ENCODE peak calls at places on chromosomes 16 and 17, in ten cellular contexts. G is NCI-H774, B is amygdala, R is cardiac fibroblast, C is Kasumi-1, T is HS-27A, U is islet precursor cell, V is IMR-90, W is T1000, S is lower leg skin. E is an unnamed sample.

GRCh38 chr16:54325616-54326265 is 39.2 kb upstream of the IRX3 start:
- DNase-seq in G (no peak), B (no peak), R (no peak), C (no peak), T (no peak), U (no peak), V (no peak), W (no peak), S (no peak), E (no peak)

GRCh38 chr17:80892019-80892855 is 99.4 kb upstream of the CHMP6 start:
- DNase-seq in G (no peak), B (peak; percentile 48), R (peak; percentile 99), C (peak; percentile 99), T (peak; percentile 86), U (peak; percentile 93), V (peak; percentile 99), W (peak; percentile 87), S (no peak), E (peak; percentile 100)

GRCh38 chr17:7586673-7587419 is 3.0 kb downstream of the SOX15 start:
- DNase-seq in G (no peak), B (no peak), R (no peak), C (peak; percentile 57), T (no peak), U (peak; percentile 71), V (no peak), W (no peak), S (no peak), E (no peak)

GRCh38 chr17:37373530-37374159 is 2.1 kb upstream of the C17orf78 start:
- DNase-seq in G (peak; percentile 88), B (peak; percentile 4), R (peak; percentile 90), C (peak; percentile 91), T (no peak), U (peak; percentile 92), V (peak; percentile 87), W (peak; percentile 49), S (no peak), E (peak; percentile 83)

GRCh38 chr16:6081320-6081976 is 983.9 kb upstream of the EEF2KMT start:
- DNase-seq in G (no peak), B (no peak), R (peak; percentile 3), C (no peak), T (no peak), U (peak; percentile 64), V (no peak), W (no peak), S (no peak), E (peak; percentile 22)

GRCh38 chr17:28878981-28879380 is 18.6 kb downstream of the FLOT2 start:
- DNase-seq in G (peak; percentile 10), B (no peak), R (peak; percentile 55), C (no peak), T (no peak), U (peak; percentile 87), V (peak; percentile 32), W (no peak), S (no peak), E (peak; percentile 59)

GRCh38 chr17:62679866-62680377 is 52.5 kb downstream of the MRC2 start:
- DNase-seq in G (no peak), B (no peak), R (no peak), C (no peak), T (no peak), U (no peak), V (no peak), W (no peak), S (no peak), E (no peak)

GRCh38 chr16:7679899-7680298 is 347.3 kb downstream of the RBFOX1 start:
- DNase-seq in G (no peak), B (no peak), R (no peak), C (no peak), T (no peak), U (no peak), V (no peak), W (no peak), S (no peak), E (no peak)

GRCh38 chr17:1709971-1710806 is at the start of gene TLCD2:
- DNase-seq in G (peak; percentile 0), B (peak; percentile 49), R (peak; percentile 68), C (no peak), T (no peak), U (peak; percentile 94), V (peak; percentile 65), W (peak; percentile 16), S (peak; percentile 95), E (peak; percentile 82)

GRCh38 chr17:42895185-42895555 is 5.4 kb upstream of the G6PC1 start:
- DNase-seq in G (no peak), B (no peak), R (peak; percentile 90), C (peak; percentile 17), T (peak; percentile 2), U (peak; percentile 84), V (peak; percentile 90), W (peak; percentile 56), S (peak; percentile 90), E (peak; percentile 86)

GRCh38 chr16:1989209-1989825 is 453 bp upstream of the SYNGR3 start:
- DNase-seq in G (no peak), B (no peak), R (no peak), C (no peak), T (no peak), U (no peak), V (no peak), W (no peak), S (no peak), E (no peak)

GRCh38 chr17:17994271-17994670 is 21.6 kb downstream of the DRC3 start:
- DNase-seq in G (no peak), B (peak; percentile 25), R (no peak), C (peak; percentile 0), T (no peak), U (peak; percentile 87), V (no peak), W (no peak), S (no peak), E (peak; percentile 32)

GRCh38 chr16:79402356-79402755 is 198.2 kb downstream of the MAF start:
- DNase-seq in G (no peak), B (no peak), R (no peak), C (no peak), T (no peak), U (peak; percentile 86), V (no peak), W (no peak), S (peak; percentile 78), E (no peak)

GRCh38 chr16:55253987-55254386 is 70.0 kb upstream of the IRX6 start:
- DNase-seq in G (no peak), B (no peak), R (no peak), C (no peak), T (no peak), U (no peak), V (no peak), W (no peak), S (no peak), E (no peak)

GRCh38 chr16:57178793-57179212 is 7.0 kb downstream of the PSME3IP1 start:
- DNase-seq in G (no peak), B (no peak), R (no peak), C (no peak), T (no peak), U (no peak), V (peak; percentile 41), W (no peak), S (no peak), E (peak; percentile 43)

GRCh38 chr16:86538196-86538780 is 16.7 kb downstream of the MTHFSD start:
- DNase-seq in G (no peak), B (no peak), R (no peak), C (no peak), T (no peak), U (no peak), V (no peak), W (no peak), S (no peak), E (no peak)